ENCODE peak calls at places on chromosomes 12 and 14, in eight cellular contexts. K, O, B, H, N, X, R and Y are unnamed samples. For H3K27me3, the result is how much of the 10 kb centered on the place peaks cover.

GRCh38 chr12:18275974-18276373 is 14.7 kb downstream of the PIK3C2G start:
- DNase-seq in K (peak), X (no peak), O (no peak), B (no peak), H (no peak), N (no peak), R (no peak), Y (no peak)

GRCh38 chr12:15677207-15677606 is 112.0 kb downstream of the EPS8 start:
- DNase-seq in B (no peak), X (no peak), K (no peak), H (peak), O (no peak), N (no peak), R (no peak), Y (no peak)

GRCh38 chr12:13924286-13924685 is 57.1 kb downstream of the GRIN2B start:
- DNase-seq in H (peak), O (no peak), K (no peak), B (no peak), X (no peak), N (no peak), R (no peak), Y (no peak)

GRCh38 chr14:59177229-59177628 is 11.2 kb upstream of the DAAM1 start:
- DNase-seq in H (peak), K (no peak), R (no peak), B (no peak), O (no peak), X (no peak), N (no peak), Y (no peak)

GRCh38 chr12:101829639-101830390 is 944 bp downstream of the GNPTAB start:
- DNase-seq in X (no peak), O (no peak), B (no peak), R (no peak), N (peak), K (no peak), H (no peak), Y (no peak)

GRCh38 chr12:19036673-19037357 is 92.7 kb upstream of the PLEKHA5 start:
- DNase-seq in B (no peak), N (no peak), X (no peak), K (peak), R (no peak), O (no peak), H (no peak), Y (no peak)

GRCh38 chr14:58673722-58674121 is 36.0 kb downstream of the DACT1 start:
- DNase-seq in N (no peak), B (no peak), R (no peak), K (no peak), X (no peak), O (no peak), H (no peak), Y (no peak)

GRCh38 chr12:117402363-117402762 is 40.9 kb upstream of the NOS1 start:
- DNase-seq in O (no peak), R (no peak), N (no peak), B (no peak), K (no peak), H (peak), X (no peak), Y (no peak)

GRCh38 chr12:47730341-47730744 is 5.1 kb upstream of the ENDOU start:
- DNase-seq in K (peak), N (peak), H (no peak), X (no peak), R (no peak), O (peak), B (peak), Y (no peak)

GRCh38 chr12:48788522-48788851 is 402 bp downstream of the ADCY6 start:
- DNase-seq in K (no peak), O (no peak), B (peak), R (peak), H (peak), X (no peak), N (no peak), Y (no peak)

GRCh38 chr12:57756406-57757341 is 1.8 kb downstream of the MARCHF9 start:
- DNase-seq in O (peak), K (no peak), H (peak), N (peak), R (peak), B (peak), X (no peak), Y (peak)

GRCh38 chr14:22099942-22100763 is 426.5 kb upstream of the OR4E1 start:
- DNase-seq in O (no peak), X (peak), N (peak), R (peak), B (peak), K (peak), H (peak), Y (peak)

GRCh38 chr14:79613625-79614024 is 597.7 kb downstream of the DIO2 start:
- DNase-seq in B (no peak), O (no peak), H (no peak), X (no peak), K (no peak), R (no peak), N (no peak), Y (no peak)

GRCh38 chr12:74984631-74985030 is 225.0 kb downstream of the KCNC2 start:
- DNase-seq in H (peak), N (no peak), B (no peak), O (peak), R (no peak), X (no peak), K (no peak), Y (no peak)

GRCh38 chr12:117279606-117280005 is 81.8 kb downstream of the NOS1 start:
- DNase-seq in O (no peak), B (no peak), R (no peak), N (no peak), H (peak), X (no peak), K (no peak), Y (no peak)

GRCh38 chr12:11702959-11703358 is 53.5 kb downstream of the ETV6 start:
- DNase-seq in O (no peak), R (no peak), N (no peak), X (no peak), B (no peak), K (no peak), H (no peak), Y (no peak)

GRCh38 chr12:131066207-131066885 is 112.6 kb downstream of the ADGRD1 start:
- DNase-seq in X (no peak), B (no peak), N (no peak), H (peak), O (no peak), K (no peak), R (no peak), Y (no peak)

GRCh38 chr14:66174453-66174891 is 311.7 kb upstream of the CCDC196 start:
- DNase-seq in N (no peak), X (no peak), K (no peak), O (no peak), B (no peak), R (no peak), H (no peak), Y (no peak)

GRCh38 chr14:90641111-90642010 is 174.9 kb downstream of the TTC7B start:
- DNase-seq in H (no peak), X (no peak), R (no peak), N (no peak), O (no peak), B (no peak), K (peak), Y (no peak)

GRCh38 chr12:14825256-14825655 is 11.3 kb upstream of the SMCO3 start:
- DNase-seq in B (no peak), O (no peak), K (no peak), H (no peak), R (no peak), X (no peak), N (no peak), Y (no peak)

GRCh38 chr12:53212931-53213330 is 5.9 kb upstream of the ITGB7 start:
- DNase-seq in R (no peak), N (no peak), X (no peak), H (no peak), O (no peak), B (no peak), K (no peak), Y (no peak)

GRCh38 chr12:57129311-57130288 is 1.3 kb downstream of the LRP1 start:
- DNase-seq in R (peak), O (no peak), B (no peak), K (no peak), H (peak), N (no peak), X (no peak), Y (no peak)

GRCh38 chr14:105124837-105125222 is 43.7 kb downstream of the JAG2 start:
- DNase-seq in N (no peak), X (no peak), R (no peak), B (no peak), K (no peak), H (no peak), O (no peak), Y (no peak)

GRCh38 chr14:103868242-103868897 is 21.0 kb upstream of the PPP1R13B start:
- DNase-seq in B (no peak), R (peak), K (no peak), N (no peak), O (no peak), H (no peak), X (no peak), Y (no peak)
- H3K27ac ChIP-seq in B (peak), R (no peak), K (no peak), N (peak), O (no peak), H (no peak), X (no peak), Y (no peak)

GRCh38 chr12:132458441-132459225 is 31.3 kb upstream of the FBRSL1 start:
- DNase-seq in N (no peak), H (no peak), O (no peak), K (no peak), R (no peak), X (no peak), B (no peak), Y (no peak)
- H3K27me3 ChIP-seq in N (under half), H (under half), O (under half), K (under half), R (under half), X (under half), B (under half), Y (under half)

GRCh38 chr14:75449703-75450102 is 21.9 kb downstream of the JDP2 start:
- DNase-seq in R (no peak), X (no peak), N (no peak), H (no peak), K (no peak), B (no peak), O (no peak), Y (no peak)

GRCh38 chr14:75448209-75448608 is 20.4 kb downstream of the JDP2 start:
- DNase-seq in O (no peak), K (no peak), X (no peak), R (no peak), N (no peak), H (no peak), B (no peak), Y (no peak)

GRCh38 chr14:75452324-75452723 is 24.5 kb downstream of the JDP2 start:
- DNase-seq in B (peak), H (peak), K (no peak), R (no peak), N (no peak), X (no peak), O (no peak), Y (no peak)

GRCh38 chr14:75452900-75453816 is 25.3 kb downstream of the JDP2 start:
- DNase-seq in R (peak), H (peak), X (peak), B (peak), O (no peak), N (no peak), K (peak), Y (no peak)

DNA sequence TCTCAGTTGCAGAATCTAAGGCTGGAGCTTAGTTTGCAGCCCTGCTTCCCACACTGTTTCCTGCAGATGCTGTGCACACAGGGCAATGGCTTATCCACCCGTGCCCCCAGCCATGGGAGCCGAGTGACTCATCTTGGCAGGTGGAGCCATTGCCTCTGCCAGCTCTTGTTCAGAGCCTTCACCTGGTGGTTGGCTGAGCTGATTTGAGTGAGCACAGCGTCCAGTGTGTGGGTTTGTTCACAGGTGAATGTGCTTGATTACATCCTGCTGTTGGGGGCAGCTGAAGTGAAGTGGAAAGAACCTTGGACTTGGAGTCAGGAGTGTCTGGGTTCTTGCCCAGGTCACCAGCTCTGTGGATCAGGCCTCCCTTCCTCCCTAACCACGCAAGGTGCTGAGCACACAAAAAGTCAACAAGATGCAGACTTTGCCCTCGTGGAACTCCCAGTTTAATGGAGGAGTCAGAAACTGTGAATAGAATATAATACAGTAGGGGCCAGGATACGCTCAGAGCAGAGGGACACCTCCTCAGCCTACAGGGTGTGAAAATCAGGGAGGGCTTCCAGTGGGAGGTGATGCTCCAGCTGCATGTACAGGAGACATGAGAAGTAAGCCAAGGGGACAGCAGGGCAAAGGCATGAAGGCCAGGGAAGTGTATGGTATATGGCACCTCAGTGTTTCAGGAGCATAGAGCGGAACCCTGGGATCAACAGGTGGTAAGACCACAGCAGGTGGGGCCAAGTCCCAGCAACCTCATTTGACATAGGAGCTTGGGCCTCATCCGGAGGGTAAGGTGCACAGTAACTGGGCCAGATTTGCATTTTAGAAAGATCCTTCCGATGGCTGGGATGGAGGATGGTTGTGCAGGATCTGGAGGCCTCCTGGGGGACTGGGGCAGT is 22.8 kb downstream of the JDP2 start:
- DNase-seq in H (peak), R (no peak), X (no peak), O (peak), N (peak), K (peak), B (peak), Y (no peak)
- H3K4me3 ChIP-seq in H (no peak), R (no peak), X (no peak), O (peak), N (no peak), K (no peak), B (no peak), Y (no peak)

DNA sequence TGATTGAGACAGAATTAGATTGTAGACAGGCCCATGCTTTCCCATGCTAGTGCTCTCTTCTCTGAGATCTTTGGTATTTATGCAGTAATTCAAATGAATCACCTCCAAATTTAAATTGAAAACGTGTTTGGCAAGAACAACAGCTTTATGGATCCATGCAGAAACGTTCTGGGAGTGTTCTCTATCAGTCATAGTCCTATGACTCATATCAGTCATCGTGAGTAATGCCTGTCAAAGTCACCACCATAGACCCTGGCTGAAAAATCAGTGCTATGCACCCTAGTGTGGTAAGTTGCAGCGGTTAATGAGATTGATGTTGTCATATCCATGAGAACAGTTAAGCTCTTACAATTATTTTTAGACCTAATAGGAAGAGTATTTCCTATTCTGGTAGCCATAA is 90.1 kb upstream of the FOXG1 start:
- DNase-seq in H (no peak), O (no peak), K (peak), X (no peak), B (no peak), N (no peak), R (no peak), Y (no peak)
- H3K27ac ChIP-seq in H (no peak), O (no peak), K (no peak), X (no peak), B (no peak), N (no peak), R (no peak), Y (no peak)